ENCODE peak calls at places on chromosomes 5 and 9, in four cellular contexts. N, W, K and Y are unnamed samples.

GRCh38 chr9:70924905-70925547 is 196.4 kb downstream of the TRPM3 start:
- DNase-seq in W (peak; percentile 75), N (no peak), K (peak; percentile 83), Y (peak; percentile 11)

GRCh38 chr5:17118631-17119030 is 98.8 kb upstream of the BASP1 start:
- DNase-seq in N (no peak), W (peak; percentile 90), K (peak; percentile 54), Y (no peak)

GRCh38 chr9:26603637-26604036 is 289.0 kb downstream of the CAAP1 start:
- DNase-seq in N (no peak), K (no peak), W (no peak), Y (no peak)

GRCh38 chr5:1511037-1511436 is 12.7 kb downstream of the LPCAT1 start:
- DNase-seq in K (no peak), N (no peak), W (no peak), Y (peak; percentile 1)

GRCh38 chr5:172502969-172503368 is 48.6 kb upstream of the SH3PXD2B start:
- DNase-seq in W (no peak), K (peak; percentile 37), N (no peak), Y (no peak)

GRCh38 chr5:96961053-96961452 is 25.2 kb downstream of the LNPEP start:
- DNase-seq in W (no peak), K (no peak), N (no peak), Y (no peak)

GRCh38 chr5:158754018-158754514 is 345.6 kb downstream of the EBF1 start:
- DNase-seq in N (no peak), K (peak; percentile 57), W (no peak), Y (no peak)

GRCh38 chr9:69176446-69177135 is 2.5 kb downstream of the TJP2 start:
- DNase-seq in W (peak; percentile 70), N (no peak), K (no peak), Y (no peak)

GRCh38 chr5:32503261-32503660 is 58.7 kb upstream of the ZFR start:
- DNase-seq in W (no peak), K (no peak), N (no peak), Y (no peak)

GRCh38 chr9:19184144-19184917 is 46.2 kb upstream of the DENND4C start:
- DNase-seq in N (peak; percentile 70), K (peak; percentile 74), W (peak; percentile 75), Y (peak; percentile 80)

GRCh38 chr9:93077811-93078210 is 18.2 kb upstream of the CARD19 start:
- DNase-seq in N (no peak), W (no peak), K (no peak), Y (no peak)
- H3K36me3 ChIP-seq in N (no peaks in the 10 kb centered on the region), W (no peaks in the 10 kb centered on the region), K (no peaks in the 10 kb centered on the region), Y (no peaks in the 10 kb centered on the region)

DNA sequence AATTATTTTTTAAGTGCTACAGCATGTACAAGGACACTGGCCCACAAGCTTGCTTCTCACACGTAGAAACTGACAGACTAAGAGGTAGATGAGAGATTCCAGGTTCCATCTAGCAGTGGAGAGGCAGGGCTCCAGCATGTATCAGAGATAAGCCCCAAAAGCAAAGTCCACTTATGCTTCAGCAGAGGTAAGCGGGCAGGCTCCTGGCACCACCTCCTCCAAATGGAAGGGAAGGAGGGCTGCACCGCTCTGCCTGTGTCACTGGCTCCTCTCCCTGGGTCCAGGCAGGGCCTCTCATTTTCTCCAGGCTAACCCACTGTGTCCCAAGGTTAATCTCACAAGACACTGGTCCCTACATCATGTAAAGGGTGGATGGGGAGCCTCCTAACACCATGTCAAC is 15.9 kb downstream of the GRHPR start:
- DNase-seq in W (no peak), N (no peak), K (no peak), Y (no peak)
- H3K36me3 ChIP-seq in W (peaks cover 55% of the 10 kb centered on the region), N (peaks cover 87% of the 10 kb centered on the region), K (peaks cover 50% of the 10 kb centered on the region), Y (peaks cover 92% of the 10 kb centered on the region)

DNA sequence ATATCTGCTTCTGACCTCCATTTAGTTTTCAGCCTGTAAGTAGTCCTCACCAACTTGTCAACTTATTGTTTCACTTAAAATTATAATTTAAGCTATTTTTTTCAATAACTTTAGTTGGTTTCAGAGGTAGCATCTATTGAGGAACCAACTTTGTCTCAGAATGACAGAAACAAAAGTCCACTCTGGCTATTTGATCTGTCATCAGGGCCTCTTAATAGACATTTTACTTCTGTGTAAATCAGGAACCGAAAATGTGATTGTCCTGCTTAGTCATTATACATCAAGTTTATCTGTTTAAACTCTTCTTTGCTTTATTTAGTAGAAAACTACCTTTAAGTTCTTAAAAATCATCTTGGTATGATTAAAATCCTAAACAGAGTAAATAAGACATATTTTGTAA is 820.8 kb upstream of the EDIL3 start:
- DNase-seq in N (no peak), W (no peak), K (no peak), Y (no peak)
- H3K36me3 ChIP-seq in N (no peaks in the 10 kb centered on the region), W (no peaks in the 10 kb centered on the region), K (no peaks in the 10 kb centered on the region), Y (no peaks in the 10 kb centered on the region)

GRCh38 chr5:146458894-146459293 is 11.8 kb downstream of the TCERG1 start:
- DNase-seq in K (no peak), N (no peak), W (no peak), Y (no peak)

GRCh38 chr5:146463446-146463845 is 16.3 kb downstream of the TCERG1 start:
- DNase-seq in K (no peak), W (no peak), N (no peak), Y (no peak)

GRCh38 chr5:146457431-146457830 is 10.3 kb downstream of the TCERG1 start:
- DNase-seq in N (no peak), W (no peak), K (peak; percentile 98), Y (no peak)

GRCh38 chr5:146466521-146467349 is 19.6 kb downstream of the TCERG1 start:
- DNase-seq in K (peak; percentile 9), N (no peak), W (no peak), Y (no peak)

DNA sequence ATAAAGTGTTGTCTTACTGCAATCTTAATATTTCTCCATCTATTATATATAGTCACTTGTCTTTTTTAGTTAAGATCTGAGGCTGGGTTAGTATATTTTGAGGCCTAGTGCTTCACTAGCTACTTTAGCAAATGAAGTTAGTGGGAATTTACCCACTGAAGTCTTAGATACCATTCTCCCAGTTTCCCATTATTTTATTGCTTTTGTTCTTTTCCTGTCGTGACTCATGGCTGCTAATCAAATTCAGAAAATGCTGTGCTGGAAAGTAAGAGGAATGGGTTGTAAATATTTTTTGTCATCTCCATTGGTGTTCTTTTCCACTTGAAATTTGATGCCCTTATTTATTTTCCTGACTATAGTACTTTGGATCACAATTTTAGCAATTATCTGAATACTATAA is 14.2 kb downstream of the TCERG1 start:
- DNase-seq in N (no peak), K (no peak), W (no peak), Y (no peak)
- H3K36me3 ChIP-seq in N (peaks cover 73% of the 10 kb centered on the region), K (peaks cover 9% of the 10 kb centered on the region), W (peaks cover 56% of the 10 kb centered on the region), Y (peaks cover 94% of the 10 kb centered on the region)

DNA sequence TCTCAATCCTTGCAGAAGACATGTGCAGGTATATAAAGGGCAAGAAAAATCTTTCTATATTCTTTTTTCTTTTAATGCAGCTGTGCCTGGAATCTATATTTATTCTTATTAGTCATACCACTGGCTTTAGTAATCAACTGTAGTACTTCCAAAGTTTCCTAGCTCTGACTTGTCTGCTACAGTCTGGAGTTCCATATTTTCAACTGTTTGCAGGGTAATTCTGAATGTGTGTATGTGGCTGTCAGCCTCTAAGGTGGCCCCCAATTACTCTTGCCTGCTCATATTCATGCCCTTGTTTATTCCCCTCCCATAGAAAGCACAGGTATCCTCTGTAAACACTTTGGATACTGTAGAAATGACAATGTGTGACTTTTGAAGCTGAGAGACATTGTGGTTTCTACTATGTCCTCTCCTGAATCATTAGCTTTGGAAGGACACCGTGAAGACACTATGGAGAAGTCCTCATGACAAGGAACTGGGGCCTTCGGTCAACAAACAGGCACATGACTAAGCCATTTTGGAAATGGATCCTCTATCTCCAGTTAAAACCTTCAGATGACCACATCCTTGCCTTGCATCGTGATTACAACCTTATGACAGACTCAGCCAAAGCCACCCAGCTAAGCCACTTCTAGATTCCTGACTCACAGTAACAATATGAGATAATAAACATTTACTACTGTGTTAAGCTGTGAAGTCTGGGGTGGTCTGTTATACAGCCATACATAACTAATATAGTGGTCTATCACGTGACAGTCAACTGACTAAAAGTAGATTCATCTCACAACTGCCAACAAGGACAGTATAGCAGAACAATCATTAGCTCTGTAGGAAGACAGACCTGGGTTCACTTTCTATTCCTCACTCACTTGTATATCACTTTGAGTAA is 49.5 kb upstream of the SUSD1 start:
- DNase-seq in N (no peak), K (no peak), W (peak; percentile 17), Y (no peak)
- H3K36me3 ChIP-seq in N (peaks cover 67% of the 10 kb centered on the region), K (peaks cover 10% of the 10 kb centered on the region), W (peaks cover 29% of the 10 kb centered on the region), Y (peaks cover 71% of the 10 kb centered on the region)

GRCh38 chr5:133006653-133007052 is 19.7 kb downstream of the ZCCHC10 start:
- DNase-seq in N (no peak), K (peak; percentile 50), W (no peak), Y (no peak)
- H3K36me3 ChIP-seq in N (peaks cover 60% of the 10 kb centered on the region), K (peaks cover 18% of the 10 kb centered on the region), W (peaks cover 8% of the 10 kb centered on the region), Y (peaks cover 29% of the 10 kb centered on the region)

DNA sequence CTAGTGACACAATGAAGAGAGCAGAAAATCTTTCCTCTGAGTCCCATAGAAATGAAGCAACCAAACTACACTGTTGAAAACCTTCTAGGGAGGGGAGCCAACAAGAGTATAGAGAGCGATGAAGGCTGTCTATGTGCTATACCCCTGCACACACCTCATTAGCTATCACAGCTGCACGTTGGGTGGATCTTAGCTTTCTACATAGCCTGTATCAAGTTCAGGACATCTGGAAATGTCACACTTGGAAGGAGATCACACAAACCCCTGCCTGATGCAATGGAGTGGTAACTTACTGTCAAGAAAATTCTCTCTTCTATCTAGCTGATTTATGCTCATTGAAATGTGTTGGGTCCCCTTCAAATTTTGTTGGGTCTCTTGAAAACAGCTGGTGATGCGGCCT is 127.0 kb upstream of the NTRK2 start:
- DNase-seq in N (no peak), K (no peak), W (no peak), Y (no peak)
- H3K36me3 ChIP-seq in N (no peaks in the 10 kb centered on the region), K (no peaks in the 10 kb centered on the region), W (no peaks in the 10 kb centered on the region), Y (no peaks in the 10 kb centered on the region)

DNA sequence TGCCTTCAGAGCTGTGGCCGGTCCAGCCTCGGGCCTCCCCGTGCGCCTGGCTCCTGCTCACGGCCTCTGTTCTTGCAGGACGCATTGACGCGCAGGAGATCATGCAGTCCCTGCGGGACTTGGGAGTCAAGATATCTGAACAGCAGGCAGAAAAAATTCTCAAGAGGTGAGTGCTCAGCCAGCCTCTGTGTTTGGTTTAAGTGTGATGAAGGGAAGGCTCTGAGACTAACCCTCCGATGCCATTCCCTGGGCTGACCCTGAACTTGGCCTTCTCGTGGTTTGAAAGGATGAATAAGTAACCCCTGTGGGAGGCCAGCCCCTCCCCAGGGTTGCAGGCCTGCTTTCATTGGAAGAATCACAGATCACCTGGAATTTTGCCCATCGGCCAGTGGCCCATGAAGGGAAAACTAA is 26.3 kb downstream of the PTGES2 start:
- DNase-seq in K (no peak), N (no peak), W (no peak), Y (no peak)
- H3K36me3 ChIP-seq in K (peaks cover 42% of the 10 kb centered on the region), N (peaks cover 51% of the 10 kb centered on the region), W (peaks cover 13% of the 10 kb centered on the region), Y (peaks cover 48% of the 10 kb centered on the region)

DNA sequence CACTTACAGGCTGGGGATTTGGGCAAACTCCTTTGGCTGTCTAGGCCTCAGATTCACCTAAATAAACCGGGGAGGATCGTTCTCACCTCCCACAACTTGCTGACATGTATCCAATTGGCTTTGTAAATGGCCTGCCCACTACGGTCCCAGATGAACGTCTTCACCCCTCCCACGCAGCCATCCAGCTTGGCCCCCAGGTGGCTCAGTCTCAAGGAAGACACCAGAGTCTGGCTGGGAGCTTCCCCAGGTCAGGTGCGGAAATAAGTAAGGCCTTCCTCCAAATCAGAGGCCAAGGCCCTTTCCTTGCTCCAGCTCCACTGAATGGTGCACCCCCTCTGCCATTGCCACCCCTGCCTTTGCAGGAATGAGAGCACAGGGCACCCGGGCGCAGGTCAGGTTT is 11.4 kb downstream of the CIZ1 start:
- DNase-seq in N (no peak), W (no peak), K (no peak), Y (no peak)
- H3K36me3 ChIP-seq in N (peaks cover 83% of the 10 kb centered on the region), W (peaks cover 20% of the 10 kb centered on the region), K (peaks cover 57% of the 10 kb centered on the region), Y (peaks cover 69% of the 10 kb centered on the region)